ENCODE peak calls at places on chromosomes 2 and 18, in nine cellular contexts. T, O, Q, H, K, M, W, R and Z are unnamed samples.

GRCh38 chr2:215970425-215970824 is 42.9 kb downstream of the MREG start:
- DNase-seq in T (peak; percentile 77), O (peak; percentile 67), Q (no peak), H (peak; percentile 48), K (no peak), M (no peak), W (no peak), R (no peak), Z (no peak)

GRCh38 chr18:5309888-5310470 is 14.5 kb upstream of the ZBTB14 start:
- DNase-seq in T (no peak), O (peak; percentile 3), Q (no peak), H (no peak), K (no peak), M (no peak), W (no peak), R (no peak), Z (peak; percentile 67)

GRCh38 chr2:230906471-230907230 is 18.4 kb downstream of the GPR55 start:
- DNase-seq in T (no peak), O (no peak), Q (no peak), H (no peak), K (no peak), M (no peak), W (no peak), R (no peak), Z (no peak)

GRCh38 chr2:182372661-182373060 is 54.2 kb downstream of the PDE1A start:
- DNase-seq in T (peak; percentile 91), O (peak; percentile 89), Q (no peak), H (peak; percentile 86), K (peak; percentile 79), M (no peak), W (peak; percentile 55), R (peak; percentile 40), Z (no peak)

GRCh38 chr2:10328667-10329583 is 26.2 kb downstream of the HPCAL1 start:
- DNase-seq in T (no peak), O (no peak), Q (no peak), H (no peak), K (peak; percentile 59), M (no peak), W (no peak), R (no peak), Z (no peak)

GRCh38 chr2:217650716-217651360 is 352.0 kb downstream of the TNS1 start:
- DNase-seq in T (peak; percentile 66), O (peak; percentile 75), Q (peak; percentile 93), H (peak; percentile 63), K (peak; percentile 51), M (peak; percentile 83), W (peak; percentile 48), R (peak; percentile 92), Z (peak; percentile 86)

GRCh38 chr2:226256709-226257401 is 542.8 kb downstream of the IRS1 start:
- DNase-seq in T (peak; percentile 10), O (peak; percentile 5), Q (no peak), H (no peak), K (no peak), M (no peak), W (no peak), R (no peak), Z (no peak)

GRCh38 chr2:179578171-179578916 is 283.1 kb downstream of the ZNF385B start:
- DNase-seq in T (no peak), O (no peak), Q (no peak), H (no peak), K (no peak), M (no peak), W (no peak), R (no peak), Z (no peak)

GRCh38 chr2:47354013-47354816 is 48.7 kb upstream of the MSH2 start:
- DNase-seq in T (peak; percentile 37), O (peak; percentile 83), Q (no peak), H (no peak), K (peak; percentile 74), M (no peak), W (peak; percentile 60), R (no peak), Z (no peak)

GRCh38 chr18:59779979-59780378 is 82.8 kb upstream of the CCBE1 start:
- DNase-seq in T (peak; percentile 91), O (peak; percentile 69), Q (no peak), H (peak; percentile 62), K (peak; percentile 2), M (no peak), W (no peak), R (no peak), Z (no peak)

GRCh38 chr2:11419781-11420180 is 46.2 kb downstream of the E2F6 start:
- DNase-seq in T (no peak), O (peak; percentile 50), Q (no peak), H (no peak), K (no peak), M (no peak), W (no peak), R (no peak), Z (no peak)

DNA sequence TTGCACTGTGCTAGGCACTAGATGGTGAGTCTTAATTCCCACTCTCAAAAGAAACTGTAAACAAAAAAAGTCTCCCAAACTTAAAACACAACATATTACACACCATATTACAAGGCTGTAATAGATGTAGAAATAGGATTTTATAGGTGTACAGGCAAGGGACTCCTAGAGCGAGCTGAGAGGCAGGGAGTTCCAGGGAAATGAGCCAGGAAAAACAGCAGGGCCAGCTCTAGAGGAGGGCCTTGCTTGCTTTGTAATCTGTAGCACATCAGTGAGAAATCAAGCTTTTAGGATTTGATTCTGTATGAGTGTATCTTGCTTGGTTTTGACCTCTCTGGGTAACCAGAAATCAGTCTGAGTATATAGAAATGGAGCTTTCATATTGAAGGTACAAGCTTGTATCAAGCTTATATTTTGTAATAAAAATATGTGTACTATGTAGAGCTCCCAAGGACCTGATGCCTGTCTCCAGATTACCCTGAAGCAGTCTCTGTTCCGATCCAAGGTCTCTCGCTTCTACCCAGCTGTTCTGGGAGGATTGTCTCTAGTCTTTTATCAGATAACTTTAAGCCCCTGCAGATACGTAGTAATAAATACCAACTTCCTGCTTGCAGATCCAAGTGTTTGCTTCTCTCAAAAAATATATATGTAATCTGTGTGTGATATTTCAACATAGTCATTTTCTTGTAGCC is 73.0 kb downstream of the MYO1B start:
- DNase-seq in T (peak; percentile 75), O (peak; percentile 74), Q (no peak), H (no peak), K (peak; percentile 14), M (no peak), W (no peak), R (peak; percentile 76), Z (no peak)
- H3K4me2 ChIP-seq in T (peak overlapping the region; percentile 56), O (peak overlapping the region; percentile 62), Q (peak overlapping the region; percentile 6), H (peak overlapping the region; percentile 7), K (no peak overlapping the region), M (peak overlapping the region; percentile 25), W (peak overlapping the region; percentile 72), R (no peak overlapping the region), Z (no peak overlapping the region)

DNA sequence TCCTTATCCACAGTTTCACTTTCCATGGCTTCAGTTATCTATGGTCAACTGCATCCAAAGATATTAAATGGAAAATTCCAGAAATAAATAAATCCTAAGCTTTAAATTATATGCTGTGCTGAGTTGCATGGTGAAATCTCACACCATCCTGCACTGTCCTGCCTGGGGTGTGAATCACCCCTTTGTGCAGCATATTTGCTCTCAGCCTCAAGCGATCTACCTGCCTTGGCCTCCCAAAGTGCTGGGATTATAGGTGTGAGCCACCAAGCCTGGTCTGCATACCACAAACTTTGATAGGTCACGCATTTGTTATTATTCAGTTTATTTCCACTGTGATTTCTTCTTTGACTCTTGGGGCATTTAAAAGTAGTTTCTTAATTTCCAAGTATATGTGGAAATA is 117.2 kb downstream of the SPIRE1 start:
- DNase-seq in T (no peak), O (no peak), Q (no peak), H (peak; percentile 59), K (no peak), M (no peak), W (no peak), R (peak; percentile 47), Z (no peak)
- H3K4me2 ChIP-seq in T (no peak overlapping the region), O (no peak overlapping the region), Q (no peak overlapping the region), H (peak overlapping the region; percentile 36), K (no peak overlapping the region), M (no peak overlapping the region), W (no peak overlapping the region), R (no peak overlapping the region), Z (no peak overlapping the region)

DNA sequence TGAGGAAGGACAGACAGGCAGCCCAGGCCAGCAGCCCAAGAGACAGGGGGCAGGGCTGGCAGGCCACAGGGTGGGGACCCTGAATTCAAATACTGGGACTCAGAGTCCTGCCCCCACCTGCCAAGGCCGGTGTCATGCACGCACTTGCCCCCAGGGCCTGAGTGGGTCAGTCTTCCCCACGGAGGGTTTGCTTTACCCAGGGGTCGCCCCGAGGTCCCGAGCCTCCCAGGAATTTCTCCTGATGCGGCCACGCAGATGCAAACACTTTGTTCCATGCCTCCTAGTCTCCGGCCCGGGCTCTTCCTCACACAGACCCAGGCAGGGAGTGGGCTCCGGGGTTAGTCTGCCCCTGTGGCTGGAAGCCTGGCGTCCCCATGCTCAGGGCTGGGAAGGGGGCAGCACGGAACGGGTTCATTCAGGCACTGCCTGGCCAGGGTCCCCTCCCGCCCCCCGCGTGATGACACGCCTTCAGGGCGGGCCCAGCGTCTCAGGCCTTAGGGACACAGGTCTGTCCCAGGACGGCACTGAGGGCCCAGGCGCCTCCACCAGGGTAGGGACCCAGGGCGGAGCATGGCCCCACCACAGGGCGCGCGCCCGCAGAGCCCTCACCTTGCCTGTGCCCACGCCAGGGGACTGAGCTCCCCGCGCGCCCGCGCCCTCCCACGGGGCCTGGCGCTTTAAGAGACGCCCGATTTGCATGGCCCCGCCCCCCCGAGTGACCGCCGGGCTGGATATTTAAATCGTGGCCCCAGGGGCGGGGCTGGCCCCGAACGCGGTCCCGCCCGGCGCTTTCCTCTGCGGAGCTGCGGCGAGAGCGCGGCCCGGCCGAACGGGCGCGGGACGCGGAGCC is at the start of gene SNED1:
- DNase-seq in T (peak; percentile 66), O (peak; percentile 92), Q (peak; percentile 93), H (peak; percentile 54), K (peak; percentile 93), M (peak; percentile 95), W (peak; percentile 58), R (peak; percentile 87), Z (no peak)
- H3K4me2 ChIP-seq in T (peak within 1 kb of the TSS; percentile 79), O (peak within 1 kb of the TSS; percentile 85), Q (peak within 1 kb of the TSS; percentile 81), H (peak within 1 kb of the TSS; percentile 95), K (peak within 1 kb of the TSS; percentile 57), M (peak within 1 kb of the TSS; percentile 85), W (peak within 1 kb of the TSS; percentile 81), R (peak within 1 kb of the TSS; percentile 68), Z (no peak within 1 kb of the TSS)

GRCh38 chr2:64880193-64880951 is 108.8 kb upstream of the SLC1A4 start:
- DNase-seq in T (no peak), O (no peak), Q (peak; percentile 60), H (no peak), K (no peak), M (no peak), W (no peak), R (peak; percentile 21), Z (no peak)
- H3K4me2 ChIP-seq in T (no peak overlapping the region), O (no peak overlapping the region), Q (peak overlapping the region; percentile 1), H (no peak overlapping the region), K (no peak overlapping the region), M (no peak overlapping the region), W (no peak overlapping the region), R (no peak overlapping the region), Z (no peak overlapping the region)

GRCh38 chr2:108575132-108575966 is 41.1 kb downstream of the LIMS1 start:
- DNase-seq in T (peak; percentile 95), O (peak; percentile 85), Q (peak; percentile 75), H (peak; percentile 44), K (no peak), M (peak; percentile 61), W (no peak), R (peak; percentile 78), Z (peak; percentile 63)
- H3K4me2 ChIP-seq in T (peak overlapping the region; percentile 71), O (peak overlapping the region; percentile 67), Q (peak overlapping the region; percentile 30), H (peak overlapping the region; percentile 52), K (no peak overlapping the region), M (peak overlapping the region; percentile 23), W (peak overlapping the region; percentile 68), R (no peak overlapping the region), Z (peak overlapping the region; percentile 54)

GRCh38 chr2:42133771-42134195 is 35.4 kb upstream of the EML4 start:
- DNase-seq in T (no peak), O (no peak), Q (no peak), H (no peak), K (no peak), M (peak; percentile 61), W (no peak), R (peak; percentile 58), Z (no peak)
- H3K4me2 ChIP-seq in T (no peak overlapping the region), O (peak overlapping the region; percentile 75), Q (peak overlapping the region; percentile 21), H (peak overlapping the region; percentile 73), K (peak overlapping the region; percentile 5), M (peak overlapping the region; percentile 74), W (peak overlapping the region; percentile 81), R (no peak overlapping the region), Z (peak overlapping the region; percentile 85)